ENCODE peak calls at places on chromosomes 5 and 9, in eight cellular contexts. One of them, this sample, is unnamed.

GRCh38 chr5:149162401-149163084 is 21.2 kb downstream of the ABLIM3 start:
- DNase-seq in A549: no peak
- DNase-seq in adrenal gland: no peak
- DNase-seq in thyroid gland: no peak
- DNase-seq in heart left ventricle: no peak
- DNase-seq in esophagus squamous epithelium: no peak
- DNase-seq in uterus: no peak
- DNase-seq in vagina: no peak
- DNase-seq in this sample: no peak

GRCh38 chr9:34592895-34593601 is 3.5 kb upstream of the CNTFR start:
- DNase-seq in esophagus squamous epithelium: no peak
- DNase-seq in heart left ventricle: peak
- DNase-seq in thyroid gland: peak
- DNase-seq in A549: no peak
- DNase-seq in uterus: peak
- DNase-seq in vagina: no peak
- DNase-seq in adrenal gland: no peak
- DNase-seq in this sample: no peak

GRCh38 chr5:168707646-168708300 is 128.6 kb upstream of the PANK3 start:
- DNase-seq in esophagus squamous epithelium: no peak
- DNase-seq in adrenal gland: no peak
- DNase-seq in A549: no peak
- DNase-seq in heart left ventricle: no peak
- DNase-seq in uterus: no peak
- DNase-seq in vagina: no peak
- DNase-seq in thyroid gland: no peak
- DNase-seq in this sample: no peak

GRCh38 chr5:79754865-79755555 is 65.4 kb downstream of the CMYA5 start:
- DNase-seq in A549: no peak
- DNase-seq in uterus: no peak
- DNase-seq in vagina: no peak
- DNase-seq in heart left ventricle: no peak
- DNase-seq in esophagus squamous epithelium: no peak
- DNase-seq in adrenal gland: no peak
- DNase-seq in thyroid gland: no peak
- DNase-seq in this sample: no peak

GRCh38 chr5:169335806-169336205 is 34.9 kb upstream of the SLIT3 start:
- DNase-seq in adrenal gland: no peak
- DNase-seq in vagina: no peak
- DNase-seq in heart left ventricle: no peak
- DNase-seq in uterus: no peak
- DNase-seq in esophagus squamous epithelium: no peak
- DNase-seq in A549: no peak
- DNase-seq in thyroid gland: no peak
- DNase-seq in this sample: no peak

GRCh38 chr5:177557041-177557647 is 2.8 kb upstream of the FAM193B start:
- DNase-seq in A549: no peak
- DNase-seq in esophagus squamous epithelium: no peak
- DNase-seq in heart left ventricle: no peak
- DNase-seq in adrenal gland: no peak
- DNase-seq in thyroid gland: no peak
- DNase-seq in vagina: no peak
- DNase-seq in uterus: no peak
- DNase-seq in this sample: peak

GRCh38 chr5:23332650-23333251 is 174.7 kb upstream of the PRDM9 start:
- DNase-seq in heart left ventricle: no peak
- DNase-seq in vagina: no peak
- DNase-seq in adrenal gland: no peak
- DNase-seq in esophagus squamous epithelium: no peak
- DNase-seq in A549: peak
- DNase-seq in thyroid gland: no peak
- DNase-seq in uterus: no peak
- DNase-seq in this sample: no peak

GRCh38 chr5:178471666-178472065 is 118.5 kb downstream of the COL23A1 start:
- DNase-seq in heart left ventricle: no peak
- DNase-seq in adrenal gland: no peak
- DNase-seq in uterus: no peak
- DNase-seq in thyroid gland: no peak
- DNase-seq in A549: no peak
- DNase-seq in esophagus squamous epithelium: no peak
- DNase-seq in vagina: no peak
- DNase-seq in this sample: no peak

GRCh38 chr9:98326402-98327248 is 71.2 kb upstream of the TBC1D2 start:
- DNase-seq in heart left ventricle: no peak
- DNase-seq in uterus: no peak
- DNase-seq in adrenal gland: no peak
- DNase-seq in vagina: no peak
- DNase-seq in esophagus squamous epithelium: no peak
- DNase-seq in A549: no peak
- DNase-seq in thyroid gland: no peak
- DNase-seq in this sample: no peak

GRCh38 chr5:181189962-181190710 is 14.9 kb downstream of the TRIM7 start:
- DNase-seq in esophagus squamous epithelium: no peak
- DNase-seq in vagina: no peak
- DNase-seq in thyroid gland: peak
- DNase-seq in A549: no peak
- DNase-seq in heart left ventricle: no peak
- DNase-seq in adrenal gland: no peak
- DNase-seq in uterus: no peak
- DNase-seq in this sample: no peak

GRCh38 chr9:35933525-35934067 is 24.3 kb downstream of the SPAAR start:
- DNase-seq in uterus: no peak
- DNase-seq in A549: no peak
- DNase-seq in heart left ventricle: no peak
- DNase-seq in vagina: no peak
- DNase-seq in adrenal gland: no peak
- DNase-seq in esophagus squamous epithelium: no peak
- DNase-seq in thyroid gland: no peak
- DNase-seq in this sample: no peak

GRCh38 chr9:127884427-127884911 is 7.0 kb upstream of the AK1 start:
- DNase-seq in A549: no peak
- DNase-seq in adrenal gland: peak
- DNase-seq in vagina: no peak
- DNase-seq in esophagus squamous epithelium: no peak
- DNase-seq in thyroid gland: peak
- DNase-seq in heart left ventricle: peak
- DNase-seq in uterus: peak
- DNase-seq in this sample: peak

GRCh38 chr9:22256381-22256780 is 190.2 kb upstream of the DMRTA1 start:
- DNase-seq in esophagus squamous epithelium: no peak
- DNase-seq in thyroid gland: no peak
- DNase-seq in adrenal gland: no peak
- DNase-seq in uterus: no peak
- DNase-seq in vagina: no peak
- DNase-seq in A549: no peak
- DNase-seq in heart left ventricle: no peak
- DNase-seq in this sample: no peak

GRCh38 chr9:72527801-72528195 is 6.4 kb downstream of the TMC1 start:
- DNase-seq in esophagus squamous epithelium: no peak
- DNase-seq in vagina: no peak
- DNase-seq in A549: no peak
- DNase-seq in adrenal gland: no peak
- DNase-seq in heart left ventricle: no peak
- DNase-seq in uterus: no peak
- DNase-seq in thyroid gland: no peak
- DNase-seq in this sample: no peak

GRCh38 chr9:72524820-72525539 is 3.6 kb downstream of the TMC1 start:
- DNase-seq in uterus: peak
- DNase-seq in vagina: no peak
- DNase-seq in thyroid gland: peak
- DNase-seq in esophagus squamous epithelium: no peak
- DNase-seq in heart left ventricle: peak
- DNase-seq in A549: peak
- DNase-seq in adrenal gland: peak
- DNase-seq in this sample: peak

GRCh38 chr9:72529531-72529930 is 8.1 kb downstream of the TMC1 start:
- DNase-seq in vagina: no peak
- DNase-seq in heart left ventricle: no peak
- DNase-seq in A549: no peak
- DNase-seq in thyroid gland: no peak
- DNase-seq in adrenal gland: no peak
- DNase-seq in uterus: no peak
- DNase-seq in esophagus squamous epithelium: no peak
- DNase-seq in this sample: no peak

DNA sequence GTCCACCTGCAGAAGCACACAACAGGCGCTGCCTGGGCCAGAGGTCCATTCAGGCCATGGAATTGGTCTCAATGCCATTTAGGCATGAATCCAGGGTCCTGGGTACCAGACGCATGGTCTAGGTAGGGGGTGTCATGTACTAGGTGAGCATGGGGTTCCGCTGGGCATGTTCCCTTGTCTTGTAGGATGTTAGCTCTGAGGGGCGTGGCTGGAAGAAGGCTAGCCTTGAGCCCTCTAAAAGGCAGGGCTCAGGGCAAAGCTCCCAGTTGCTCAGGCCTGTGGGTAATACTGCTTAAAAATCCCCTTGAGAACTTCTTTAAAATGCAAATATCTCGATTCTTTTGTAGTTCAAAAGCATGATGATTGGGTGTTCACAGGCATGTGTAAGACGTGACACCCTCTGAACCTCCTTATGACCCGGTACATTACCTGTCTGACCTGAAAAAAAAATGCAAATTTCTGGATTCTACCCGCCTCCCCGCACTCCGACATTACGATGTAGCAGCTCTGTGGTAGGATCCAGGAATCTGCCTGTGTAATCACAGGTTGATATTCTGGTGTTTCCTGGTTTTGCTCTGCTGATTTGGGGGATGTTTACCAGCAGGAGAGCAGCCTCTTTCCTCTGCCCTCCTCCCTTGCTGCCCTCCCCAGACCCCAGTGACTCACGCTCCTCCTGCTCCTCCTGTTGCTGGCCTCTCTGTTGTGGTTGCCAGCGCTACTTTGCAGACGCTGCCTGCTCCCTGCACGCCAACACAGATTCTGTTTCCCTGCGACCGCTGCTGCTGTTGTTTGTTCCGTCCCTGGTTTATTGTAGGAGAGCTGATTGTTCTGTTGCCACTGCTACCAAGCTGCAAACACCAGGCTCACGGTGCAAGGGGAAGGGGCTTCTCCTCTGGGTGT is 5.7 kb downstream of the TMC1 start:
- DNase-seq in vagina: no peak
- DNase-seq in adrenal gland: peak
- DNase-seq in heart left ventricle: peak
- DNase-seq in esophagus squamous epithelium: no peak
- DNase-seq in A549: peak
- DNase-seq in thyroid gland: peak
- DNase-seq in uterus: peak
- DNase-seq in this sample: peak
- TF ChIP-seq POLR2A in vagina: no peak
- TF ChIP-seq POLR2A in adrenal gland: peak
- TF ChIP-seq POLR2A in heart left ventricle: no peak
- TF ChIP-seq POLR2A in esophagus squamous epithelium: no peak
- TF ChIP-seq POLR2A in A549: peak
- TF ChIP-seq POLR2A in thyroid gland: no peak
- TF ChIP-seq POLR2A in uterus: peak
- TF ChIP-seq POLR2A in this sample: no peak

GRCh38 chr9:84669293-84670105 is at the start of gene NTRK2:
- DNase-seq in heart left ventricle: peak
- DNase-seq in esophagus squamous epithelium: no peak
- DNase-seq in A549: no peak
- DNase-seq in thyroid gland: peak
- DNase-seq in vagina: no peak
- DNase-seq in uterus: no peak
- DNase-seq in adrenal gland: no peak
- DNase-seq in this sample: no peak
- TF ChIP-seq POLR2A in heart left ventricle: no peak
- TF ChIP-seq POLR2A in esophagus squamous epithelium: no peak
- TF ChIP-seq POLR2A in A549: no peak
- TF ChIP-seq POLR2A in thyroid gland: peak
- TF ChIP-seq POLR2A in vagina: no peak
- TF ChIP-seq POLR2A in uterus: no peak
- TF ChIP-seq POLR2A in adrenal gland: no peak
- TF ChIP-seq POLR2A in this sample: no peak

GRCh38 chr9:131203438-131204219 is 72.7 kb downstream of the FAM78A start:
- DNase-seq in adrenal gland: no peak
- DNase-seq in uterus: no peak
- DNase-seq in thyroid gland: no peak
- DNase-seq in esophagus squamous epithelium: no peak
- DNase-seq in A549: peak
- DNase-seq in vagina: no peak
- DNase-seq in heart left ventricle: no peak
- DNase-seq in this sample: peak

GRCh38 chr9:131204285-131204684 is 72.0 kb downstream of the FAM78A start:
- DNase-seq in vagina: no peak
- DNase-seq in adrenal gland: no peak
- DNase-seq in uterus: no peak
- DNase-seq in esophagus squamous epithelium: no peak
- DNase-seq in A549: no peak
- DNase-seq in thyroid gland: no peak
- DNase-seq in heart left ventricle: no peak
- DNase-seq in this sample: no peak

GRCh38 chr9:131201856-131202255 is 74.5 kb downstream of the FAM78A start:
- DNase-seq in esophagus squamous epithelium: no peak
- DNase-seq in uterus: no peak
- DNase-seq in vagina: no peak
- DNase-seq in thyroid gland: no peak
- DNase-seq in adrenal gland: no peak
- DNase-seq in heart left ventricle: no peak
- DNase-seq in A549: no peak
- DNase-seq in this sample: no peak

GRCh38 chr9:131206495-131206894 is 69.8 kb downstream of the FAM78A start:
- DNase-seq in esophagus squamous epithelium: no peak
- DNase-seq in thyroid gland: no peak
- DNase-seq in A549: no peak
- DNase-seq in adrenal gland: no peak
- DNase-seq in uterus: no peak
- DNase-seq in heart left ventricle: no peak
- DNase-seq in vagina: no peak
- DNase-seq in this sample: no peak
- TF ChIP-seq POLR2A in esophagus squamous epithelium: no peak
- TF ChIP-seq POLR2A in thyroid gland: no peak
- TF ChIP-seq POLR2A in A549: no peak
- TF ChIP-seq POLR2A in adrenal gland: no peak
- TF ChIP-seq POLR2A in uterus: no peak
- TF ChIP-seq POLR2A in heart left ventricle: no peak
- TF ChIP-seq POLR2A in vagina: no peak
- TF ChIP-seq POLR2A in this sample: no peak

GRCh38 chr5:138466058-138466899 is 1.0 kb downstream of the EGR1 start:
- DNase-seq in A549: no peak
- DNase-seq in thyroid gland: no peak
- DNase-seq in uterus: no peak
- DNase-seq in adrenal gland: peak
- DNase-seq in vagina: no peak
- DNase-seq in esophagus squamous epithelium: no peak
- DNase-seq in heart left ventricle: no peak
- DNase-seq in this sample: no peak

GRCh38 chr5:138464388-138465287 is 641 bp upstream of the EGR1 start:
- DNase-seq in A549: peak
- DNase-seq in vagina: no peak
- DNase-seq in adrenal gland: peak
- DNase-seq in uterus: peak
- DNase-seq in heart left ventricle: peak
- DNase-seq in thyroid gland: peak
- DNase-seq in esophagus squamous epithelium: peak
- DNase-seq in this sample: peak

GRCh38 chr5:138463335-138464017 is 1.8 kb upstream of the EGR1 start:
- DNase-seq in thyroid gland: peak
- DNase-seq in A549: no peak
- DNase-seq in adrenal gland: peak
- DNase-seq in vagina: no peak
- DNase-seq in esophagus squamous epithelium: no peak
- DNase-seq in uterus: no peak
- DNase-seq in heart left ventricle: no peak
- DNase-seq in this sample: no peak

GRCh38 chr5:138465288-138466057 is at the start of gene EGR1:
- DNase-seq in esophagus squamous epithelium: peak
- DNase-seq in heart left ventricle: peak
- DNase-seq in A549: peak
- DNase-seq in uterus: peak
- DNase-seq in adrenal gland: peak
- DNase-seq in vagina: no peak
- DNase-seq in thyroid gland: peak
- DNase-seq in this sample: peak

GRCh38 chr5:138464018-138464387 is 1.3 kb upstream of the EGR1 start:
- DNase-seq in vagina: no peak
- DNase-seq in A549: peak
- DNase-seq in thyroid gland: peak
- DNase-seq in heart left ventricle: peak
- DNase-seq in adrenal gland: peak
- DNase-seq in esophagus squamous epithelium: peak
- DNase-seq in uterus: peak
- DNase-seq in this sample: peak
- TF ChIP-seq POLR2A in vagina: peak
- TF ChIP-seq POLR2A in A549: peak
- TF ChIP-seq POLR2A in thyroid gland: peak
- TF ChIP-seq POLR2A in heart left ventricle: no peak
- TF ChIP-seq POLR2A in adrenal gland: peak
- TF ChIP-seq POLR2A in esophagus squamous epithelium: no peak
- TF ChIP-seq POLR2A in uterus: peak
- TF ChIP-seq POLR2A in this sample: no peak

This sample was measured in erythroblast.